ENCODE peak calls at places on chromosomes 4 and X, in ten cellular contexts. X is lower lobe of right lung; P is GM12878; E is right lobe of liver; F is IMR-90; L is upper lobe of left lung; S is CD4-positive, CD25-positive, alpha-beta regulatory T cell; Q is heart left ventricle; N is body of pancreas; K is right cardiac atrium. H is an unnamed sample.

GRCh38 chr4:113708250-113708649 is 53.3 kb downstream of the CAMK2D start:
- ATAC-seq in X (no peak), P (peak), E (peak), F (no peak), L (no peak), S (no peak), Q (peak), N (no peak), K (no peak), H (no peak)

GRCh38 chr4:48767530-48767929 is 12.5 kb downstream of the FRYL start:
- ATAC-seq in X (no peak), P (no peak), E (no peak), F (no peak), L (no peak), S (no peak), Q (no peak), N (no peak), K (no peak), H (no peak)

GRCh38 chrX:95505721-95506120 is 1178.9 kb upstream of the DIAPH2 start:
- ATAC-seq in X (no peak), P (no peak), E (no peak), F (no peak), L (no peak), S (no peak), Q (no peak), N (no peak), K (no peak), H (no peak)

GRCh38 chr4:64747919-64748715 is 338.9 kb upstream of the TECRL start:
- ATAC-seq in X (peak), P (no peak), E (peak), F (no peak), L (no peak), S (no peak), Q (no peak), N (no peak), K (no peak), H (no peak)

GRCh38 chr4:7917669-7918068 is 22.0 kb downstream of the AFAP1 start:
- ATAC-seq in X (no peak), P (no peak), E (no peak), F (no peak), L (no peak), S (no peak), Q (no peak), N (no peak), K (no peak), H (no peak)

GRCh38 chr4:25750874-25751273 is 95.2 kb downstream of the SLC34A2 start:
- ATAC-seq in X (no peak), P (no peak), E (no peak), F (no peak), L (no peak), S (no peak), Q (no peak), N (no peak), K (no peak), H (no peak)

GRCh38 chr4:137601924-137602323 is 69.6 kb upstream of the PCDH18 start:
- ATAC-seq in X (no peak), P (peak), E (no peak), F (peak), L (no peak), S (no peak), Q (no peak), N (no peak), K (no peak), H (no peak)

GRCh38 chrX:49029876-49030275 is 13.3 kb downstream of the TFE3 start:
- ATAC-seq in X (peak), P (peak), E (peak), F (no peak), L (no peak), S (no peak), Q (peak), N (peak), K (peak), H (peak)

GRCh38 chr4:67483868-67484602 is 61.3 kb downstream of the CENPC start:
- ATAC-seq in X (no peak), P (no peak), E (no peak), F (peak), L (no peak), S (no peak), Q (no peak), N (no peak), K (no peak), H (no peak)

GRCh38 chr4:82562553-82562854 is 716 bp upstream of the TMEM150C start:
- ATAC-seq in X (no peak), P (no peak), E (no peak), F (no peak), L (no peak), S (no peak), Q (no peak), N (no peak), K (no peak), H (no peak)

GRCh38 chr4:145097331-145097820 is 620 bp downstream of the ANAPC10 start:
- ATAC-seq in X (no peak), P (no peak), E (no peak), F (no peak), L (no peak), S (no peak), Q (no peak), N (peak), K (no peak), H (no peak)

GRCh38 chr4:17203767-17204166 is 305.3 kb upstream of the LDB2 start:
- ATAC-seq in X (no peak), P (no peak), E (no peak), F (no peak), L (no peak), S (no peak), Q (peak), N (no peak), K (no peak), H (no peak)

GRCh38 chr4:10593130-10593529 is 91.4 kb downstream of the CLNK start:
- ATAC-seq in X (no peak), P (no peak), E (no peak), F (no peak), L (no peak), S (no peak), Q (no peak), N (no peak), K (no peak), H (no peak)

GRCh38 chr4:110085131-110085530 is 113.3 kb downstream of the ELOVL6 start:
- ATAC-seq in X (no peak), P (peak), E (peak), F (no peak), L (peak), S (peak), Q (peak), N (no peak), K (peak), H (no peak)

GRCh38 chr4:687975-688694 is 816 bp downstream of the SLC49A3 start:
- ATAC-seq in X (peak), P (no peak), E (peak), F (no peak), L (no peak), S (no peak), Q (peak), N (peak), K (peak), H (no peak)

GRCh38 chrX:136636121-136636520 is 11.8 kb upstream of the CD40LG start:
- ATAC-seq in X (no peak), P (no peak), E (no peak), F (no peak), L (no peak), S (no peak), Q (no peak), N (no peak), K (no peak), H (no peak)

GRCh38 chr4:40916880-40917279 is 167.1 kb downstream of the NSUN7 start:
- ATAC-seq in X (peak), P (peak), E (peak), F (no peak), L (peak), S (peak), Q (peak), N (peak), K (peak), H (no peak)

GRCh38 chr4:27568952-27569319 is 708.3 kb downstream of the STIM2 start:
- ATAC-seq in X (no peak), P (no peak), E (no peak), F (no peak), L (no peak), S (no peak), Q (no peak), N (no peak), K (no peak), H (no peak)

GRCh38 chrX:18871970-18872369 is 111.9 kb downstream of the PHKA2 start:
- ATAC-seq in X (no peak), P (no peak), E (no peak), F (no peak), L (no peak), S (no peak), Q (peak), N (no peak), K (peak), H (no peak)

GRCh38 chrX:70062961-70063550 is 799 bp downstream of the OTUD6A start:
- ATAC-seq in X (no peak), P (no peak), E (no peak), F (no peak), L (no peak), S (no peak), Q (no peak), N (no peak), K (no peak), H (no peak)

GRCh38 chrX:134452591-134452990 is 7.4 kb upstream of the HPRT1 start:
- ATAC-seq in X (no peak), P (no peak), E (no peak), F (no peak), L (no peak), S (no peak), Q (no peak), N (no peak), K (no peak), H (no peak)

GRCh38 chrX:63506320-63506719 is 155.2 kb upstream of the SPIN4 start:
- ATAC-seq in X (no peak), P (peak), E (peak), F (peak), L (no peak), S (no peak), Q (peak), N (no peak), K (no peak), H (no peak)

GRCh38 chrX:109797311-109797975 is 64.4 kb upstream of the ACSL4 start:
- ATAC-seq in X (no peak), P (no peak), E (peak), F (peak), L (no peak), S (no peak), Q (no peak), N (no peak), K (no peak), H (no peak)

GRCh38 chrX:109795682-109796081 is 62.6 kb upstream of the ACSL4 start:
- ATAC-seq in X (no peak), P (no peak), E (no peak), F (no peak), L (no peak), S (no peak), Q (no peak), N (no peak), K (no peak), H (no peak)

GRCh38 chrX:109793191-109793590 is 60.1 kb upstream of the ACSL4 start:
- ATAC-seq in X (no peak), P (no peak), E (no peak), F (no peak), L (no peak), S (no peak), Q (no peak), N (no peak), K (no peak), H (no peak)
- H3K27ac ChIP-seq in X (no peak), P (no peak), E (no peak), F (no peak), L (no peak), S (no peak), Q (no peak), N (no peak), K (no peak), H (no peak)

GRCh38 chrX:39972340-39972739 is 125.4 kb downstream of the BCOR start:
- ATAC-seq in X (no peak), P (no peak), E (no peak), F (peak), L (no peak), S (no peak), Q (peak), N (no peak), K (peak), H (no peak)

GRCh38 chrX:39969826-39970569 is 127.8 kb downstream of the BCOR start:
- ATAC-seq in X (no peak), P (no peak), E (peak), F (no peak), L (no peak), S (no peak), Q (peak), N (peak), K (peak), H (peak)

GRCh38 chrX:39973810-39974209 is 123.9 kb downstream of the BCOR start:
- ATAC-seq in X (no peak), P (no peak), E (no peak), F (no peak), L (no peak), S (no peak), Q (no peak), N (no peak), K (no peak), H (no peak)

GRCh38 chrX:39974228-39974627 is 123.5 kb downstream of the BCOR start:
- ATAC-seq in X (no peak), P (no peak), E (no peak), F (no peak), L (no peak), S (no peak), Q (no peak), N (no peak), K (no peak), H (no peak)

GRCh38 chrX:39971760-39972159 is 126.0 kb downstream of the BCOR start:
- ATAC-seq in X (no peak), P (no peak), E (no peak), F (no peak), L (no peak), S (no peak), Q (no peak), N (no peak), K (no peak), H (no peak)
- H3K27ac ChIP-seq in X (no peak), P (no peak), E (no peak), F (no peak), L (no peak), S (no peak), Q (no peak), N (no peak), K (no peak), H (no peak)

DNA sequence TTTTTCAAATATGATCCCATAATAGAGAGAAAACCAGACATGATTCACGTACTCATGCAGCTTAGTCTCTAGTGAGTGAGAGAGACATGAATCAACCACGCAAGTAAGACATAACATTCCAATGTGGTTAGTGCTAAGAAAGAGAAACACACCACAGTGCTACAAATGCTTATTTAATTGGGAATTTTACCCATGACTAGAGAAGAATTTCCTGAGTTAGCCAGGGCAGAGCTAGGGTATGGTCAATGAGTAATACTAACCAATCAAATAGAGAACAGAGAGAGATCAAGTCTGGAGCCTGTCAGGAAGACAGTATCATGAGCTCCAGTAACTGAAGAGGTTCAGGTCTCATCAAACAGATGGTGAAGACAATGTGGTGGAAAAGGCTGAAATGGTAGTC is 495.2 kb downstream of the PDGFC start:
- ATAC-seq in X (no peak), P (no peak), E (no peak), F (peak), L (peak), S (no peak), Q (peak), N (no peak), K (no peak), H (no peak)
- H3K27ac ChIP-seq in X (no peak), P (no peak), E (no peak), F (peak), L (no peak), S (no peak), Q (no peak), N (no peak), K (no peak), H (no peak)

DNA sequence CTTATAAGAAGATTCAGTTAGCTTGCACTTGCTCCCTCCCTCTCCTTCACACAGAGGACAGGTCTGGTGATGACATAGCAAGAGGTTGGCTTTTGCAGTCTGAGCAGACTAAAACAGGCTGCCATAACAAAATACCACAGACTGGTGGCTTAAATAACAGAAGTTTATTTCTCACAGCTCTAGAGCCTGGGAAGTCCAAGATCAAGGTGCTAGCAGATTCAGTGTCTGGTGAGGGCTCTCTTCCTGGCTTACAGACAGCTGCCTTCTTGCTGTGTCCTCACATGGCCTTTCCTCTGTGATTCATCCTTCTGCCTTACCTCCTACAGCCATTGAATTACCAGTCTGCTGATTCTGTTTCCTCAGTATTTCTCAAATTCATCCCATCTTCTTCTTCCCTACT is 13.1 kb downstream of the RP2 start:
- ATAC-seq in X (no peak), P (no peak), E (no peak), F (no peak), L (no peak), S (no peak), Q (no peak), N (no peak), K (no peak), H (no peak)
- H3K27ac ChIP-seq in X (no peak), P (no peak), E (no peak), F (no peak), L (no peak), S (no peak), Q (no peak), N (no peak), K (no peak), H (no peak)

GRCh38 chrX:148871422-148872152 is 371.2 kb downstream of the AFF2 start:
- ATAC-seq in X (no peak), P (no peak), E (no peak), F (peak), L (no peak), S (no peak), Q (no peak), N (no peak), K (no peak), H (no peak)
- H3K27ac ChIP-seq in X (no peak), P (no peak), E (no peak), F (no peak), L (no peak), S (no peak), Q (no peak), N (no peak), K (no peak), H (no peak)

DNA sequence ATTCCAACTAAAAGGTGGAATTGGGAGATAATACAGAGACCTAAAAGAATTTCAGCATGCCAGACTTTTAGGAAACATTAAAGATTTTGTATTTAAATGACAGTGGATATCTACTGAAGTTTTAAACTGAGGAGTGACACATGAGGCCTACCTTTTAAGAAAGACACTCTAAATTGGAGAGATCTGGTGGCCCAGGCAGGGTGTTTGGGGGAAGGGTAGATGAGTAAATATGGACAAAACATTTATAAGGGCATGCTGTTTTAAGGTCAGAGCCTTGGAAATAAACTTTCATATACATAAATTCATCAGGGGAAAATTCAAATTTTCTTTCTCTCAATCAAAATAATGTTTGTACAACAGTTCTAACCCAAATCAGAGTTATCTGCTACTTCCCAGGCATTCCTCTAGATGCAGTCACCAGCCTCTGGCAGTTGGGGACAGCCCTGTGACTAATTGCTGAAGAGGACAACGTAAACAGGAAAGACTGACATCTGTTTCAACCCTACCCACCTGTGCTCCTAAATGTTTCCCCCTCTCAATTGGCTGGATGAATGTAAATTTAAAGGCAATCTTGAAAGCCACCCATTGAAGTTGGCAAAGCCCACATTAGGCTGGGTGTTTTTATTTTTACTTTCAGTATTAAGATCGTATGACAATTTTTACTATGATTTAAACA is 1646.9 kb upstream of the ADGRL3 start:
- ATAC-seq in X (peak), P (peak), E (no peak), F (no peak), L (no peak), S (no peak), Q (no peak), N (no peak), K (no peak), H (no peak)
- H3K27ac ChIP-seq in X (no peak), P (peak), E (no peak), F (no peak), L (no peak), S (no peak), Q (no peak), N (no peak), K (no peak), H (no peak)

GRCh38 chr4:89054627-89055026 is 2.4 kb downstream of the FAM13A start:
- ATAC-seq in X (no peak), P (no peak), E (no peak), F (no peak), L (no peak), S (no peak), Q (no peak), N (no peak), K (no peak), H (no peak)

GRCh38 chr4:89055157-89056080 is 1.6 kb downstream of the FAM13A start:
- ATAC-seq in X (no peak), P (peak), E (no peak), F (peak), L (no peak), S (no peak), Q (no peak), N (no peak), K (no peak), H (no peak)

GRCh38 chr4:89056292-89056952 is 563 bp downstream of the FAM13A start:
- ATAC-seq in X (peak), P (peak), E (peak), F (peak), L (peak), S (no peak), Q (peak), N (peak), K (peak), H (peak)

GRCh38 chr4:89056953-89057398 is at the start of gene FAM13A:
- ATAC-seq in X (peak), P (peak), E (peak), F (peak), L (peak), S (no peak), Q (peak), N (peak), K (peak), H (peak)
- H3K27ac ChIP-seq in X (peak), P (peak), E (peak), F (peak), L (peak), S (no peak), Q (peak), N (peak), K (no peak), H (peak)

H was measured in gastroesophageal sphincter.